ENCODE peak calls at places on chromosome 15, in seven cellular contexts. A, P, M, L, J, Q and H are unnamed samples.

GRCh38 chr15:70762469-70763119 is 764 bp downstream of the UACA start:
- DNase-seq in L (peak; percentile 60), Q (peak; percentile 45), M (no peak), A (no peak), J (no peak), P (peak; percentile 70), H (no peak)

GRCh38 chr15:25903024-25903581 is 40.0 kb upstream of the ATP10A start:
- DNase-seq in L (no peak), P (peak; percentile 69), A (no peak), Q (no peak), M (no peak), J (no peak), H (no peak)

GRCh38 chr15:101088788-101089578 is 162.9 kb downstream of the CHSY1 start:
- DNase-seq in M (peak; percentile 13), P (peak; percentile 64), A (peak; percentile 65), J (peak; percentile 64), L (no peak), Q (peak; percentile 85), H (no peak)

GRCh38 chr15:36315649-36316048 is 263.8 kb upstream of the CDIN1 start:
- DNase-seq in M (no peak), P (no peak), J (no peak), L (no peak), Q (no peak), A (no peak), H (no peak)

GRCh38 chr15:68620721-68621528 is 42.1 kb downstream of the CORO2B start:
- DNase-seq in J (no peak), L (no peak), P (peak; percentile 99), Q (no peak), M (peak; percentile 96), A (peak; percentile 90), H (peak; percentile 88)

GRCh38 chr15:53072077-53072476 is 281.9 kb upstream of the ONECUT1 start:
- DNase-seq in Q (peak; percentile 81), P (peak; percentile 9), A (no peak), L (peak; percentile 81), M (peak; percentile 9), J (no peak), H (peak; percentile 20)

GRCh38 chr15:57091626-57092025 is 173.2 kb downstream of the TCF12 start:
- DNase-seq in M (no peak), A (no peak), Q (no peak), L (no peak), J (no peak), P (no peak), H (no peak)

GRCh38 chr15:63843901-63844317 is 10.2 kb upstream of the HERC1 start:
- DNase-seq in Q (no peak), A (no peak), P (peak; percentile 18), M (no peak), J (no peak), L (peak; percentile 57), H (no peak)

GRCh38 chr15:74367296-74367854 is at the start of gene CYP11A1:
- DNase-seq in A (no peak), Q (no peak), J (no peak), L (no peak), M (no peak), P (no peak), H (no peak)

GRCh38 chr15:42385206-42385979 is 26.1 kb downstream of the CAPN3 start:
- DNase-seq in J (no peak), A (no peak), P (peak; percentile 76), Q (peak; percentile 28), M (peak; percentile 37), L (no peak), H (no peak)

GRCh38 chr15:29921130-29921601 is 98.9 kb upstream of the TJP1 start:
- DNase-seq in M (no peak), Q (no peak), A (no peak), L (peak; percentile 90), J (no peak), P (no peak), H (no peak)

GRCh38 chr15:90249123-90249863 is at the start of gene TTLL13:
- DNase-seq in M (peak; percentile 73), A (peak; percentile 92), L (peak; percentile 70), P (peak; percentile 93), Q (peak; percentile 78), J (peak; percentile 64), H (peak; percentile 62)

GRCh38 chr15:74845208-74845568 is 2.2 kb upstream of the ULK3 start:
- DNase-seq in L (no peak), J (peak; percentile 40), A (no peak), Q (no peak), P (no peak), M (no peak), H (no peak)

GRCh38 chr15:61038910-61039309 is 190.2 kb downstream of the RORA start:
- DNase-seq in J (no peak), A (no peak), L (no peak), P (peak; percentile 49), Q (no peak), M (no peak), H (no peak)